ENCODE peak calls at places on chromosomes 1 and 21, in ten cellular contexts. T is HFF-Myc, V is AG09319, H is tibial artery, I is dorsolateral prefrontal cortex, S is OCI-LY7, D is upper lobe of right lung, Y is H9, Q is ovary, P is RWPE1. E is an unnamed sample.

GRCh38 chr21:17542371-17542992 is 29.6 kb downstream of the CXADR start:
- DNase-seq in Y (no peak), T (no peak), D (no peak), I (no peak), H (no peak), Q (no peak), P (no peak), V (no peak), S (no peak), E (no peak)

GRCh38 chr1:22177354-22178003 is 34.6 kb upstream of the WNT4 start:
- DNase-seq in V (no peak), I (no peak), P (peak), H (no peak), T (no peak), Y (no peak), S (no peak), D (no peak), Q (no peak), E (no peak)

GRCh38 chr1:92994105-92994712 is 32.9 kb upstream of the DIPK1A start:
- DNase-seq in V (peak), S (peak), H (peak), Y (peak), Q (peak), P (peak), D (no peak), T (peak), I (peak), E (peak)

GRCh38 chr1:26288311-26288941 is 8.5 kb downstream of the SH3BGRL3 start:
- DNase-seq in T (no peak), Y (no peak), P (no peak), Q (no peak), H (no peak), I (no peak), S (peak), V (no peak), D (no peak), E (no peak)

GRCh38 chr1:178738780-178739179 is 13.7 kb downstream of the RALGPS2 start:
- DNase-seq in P (no peak), T (no peak), Y (no peak), H (no peak), D (no peak), I (no peak), S (no peak), V (no peak), Q (no peak), E (no peak)

GRCh38 chr1:89042491-89042890 is 19.8 kb upstream of the GBP3 start:
- DNase-seq in S (no peak), H (no peak), I (no peak), V (no peak), Y (no peak), Q (no peak), P (no peak), D (no peak), T (no peak), E (no peak)

GRCh38 chr1:201947697-201948008 is 1.3 kb upstream of the LMOD1 start:
- DNase-seq in I (no peak), H (no peak), Q (no peak), Y (no peak), P (no peak), D (no peak), S (no peak), T (no peak), V (no peak), E (no peak)

GRCh38 chr1:230044729-230045128 is 22.3 kb upstream of the GALNT2 start:
- DNase-seq in T (no peak), Q (no peak), H (no peak), S (no peak), D (no peak), Y (no peak), I (no peak), P (no peak), V (no peak), E (no peak)

GRCh38 chr21:25759573-25759972 is 24.8 kb downstream of the GABPA start:
- DNase-seq in Q (no peak), H (no peak), P (no peak), Y (no peak), I (no peak), T (no peak), D (no peak), S (no peak), V (no peak), E (no peak)

GRCh38 chr1:241163363-241163762 is 193.6 kb downstream of the RGS7 start:
- DNase-seq in Y (peak), D (no peak), S (no peak), Q (no peak), P (no peak), I (no peak), V (no peak), H (no peak), T (no peak), E (no peak)

GRCh38 chr21:41933259-41934079 is 20.3 kb downstream of the C2CD2 start:
- DNase-seq in T (no peak), D (no peak), H (no peak), V (no peak), S (no peak), P (peak), I (no peak), Q (no peak), Y (no peak), E (no peak)

GRCh38 chr21:34670962-34671348 is 2.2 kb downstream of the CLIC6 start:
- DNase-seq in H (no peak), Q (no peak), T (no peak), D (no peak), P (no peak), I (no peak), V (no peak), S (no peak), Y (no peak), E (no peak)

GRCh38 chr1:246018146-246018545 is 488.9 kb downstream of the SMYD3 start:
- DNase-seq in S (no peak), T (no peak), D (no peak), V (no peak), Q (no peak), P (no peak), Y (no peak), I (no peak), H (no peak), E (no peak)

GRCh38 chr1:246008256-246008901 is 498.7 kb downstream of the SMYD3 start:
- DNase-seq in I (no peak), Y (no peak), T (no peak), D (no peak), S (no peak), H (no peak), Q (no peak), V (no peak), P (no peak), E (no peak)

DNA sequence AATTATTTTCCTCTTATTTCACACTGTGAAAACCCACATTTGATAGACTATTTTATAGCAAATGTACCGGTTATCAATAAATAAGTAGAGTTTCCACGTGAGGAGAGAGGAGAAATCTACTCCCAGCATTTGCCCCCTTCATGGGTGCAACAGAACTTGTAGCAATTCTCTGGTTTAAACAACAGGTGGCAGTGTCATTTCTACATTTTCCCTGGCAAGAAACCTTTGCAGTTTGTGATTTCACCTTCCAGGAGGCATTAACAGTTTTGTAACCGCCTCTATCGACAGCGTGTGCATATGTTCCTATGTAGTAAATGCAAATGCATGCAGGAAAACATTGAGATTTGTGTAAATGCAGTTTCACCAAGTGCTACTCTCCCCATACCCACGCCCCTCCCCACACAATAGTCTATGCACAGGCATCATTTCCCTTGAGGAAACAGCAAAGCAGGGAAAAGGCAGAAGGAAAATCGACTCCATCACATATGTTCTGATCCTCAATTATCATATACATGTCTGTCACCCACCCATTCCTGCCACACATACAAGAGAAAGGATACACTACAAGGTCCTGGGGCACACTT is 494.7 kb downstream of the SMYD3 start:
- DNase-seq in Q (no peak), T (no peak), D (no peak), H (no peak), S (peak), Y (peak), P (peak), I (no peak), V (no peak), E (no peak)
- TF ChIP-seq CTCF in Q (no peak), T (peak), D (peak), H (no peak), S (peak), Y (peak), P (no peak), I (peak), V (peak), E (peak)

GRCh38 chr1:70221241-70222077 is at the start of gene SRSF11:
- DNase-seq in V (peak), P (peak), Q (peak), D (peak), T (peak), S (peak), H (peak), I (peak), Y (peak), E (peak)
- TF ChIP-seq CTCF in V (peak), P (no peak), Q (no peak), D (no peak), T (no peak), S (peak), H (peak), I (no peak), Y (peak), E (no peak)

GRCh38 chr1:154961497-154962237 is at the start of gene PYGO2:
- DNase-seq in I (peak), S (peak), T (no peak), P (no peak), D (peak), H (peak), V (no peak), Y (peak), Q (peak), E (peak)
- TF ChIP-seq CTCF in I (no peak), S (peak), T (peak), P (peak), D (peak), H (peak), V (no peak), Y (peak), Q (peak), E (peak)

GRCh38 chr21:28742527-28742926 is 250.2 kb downstream of the LTN1 start:
- DNase-seq in Y (no peak), V (no peak), D (no peak), I (no peak), H (no peak), T (no peak), P (peak), S (no peak), Q (no peak), E (no peak)
- TF ChIP-seq CTCF in Y (peak), V (peak), D (peak), I (peak), H (no peak), T (peak), P (peak), S (peak), Q (no peak), E (no peak)

DNA sequence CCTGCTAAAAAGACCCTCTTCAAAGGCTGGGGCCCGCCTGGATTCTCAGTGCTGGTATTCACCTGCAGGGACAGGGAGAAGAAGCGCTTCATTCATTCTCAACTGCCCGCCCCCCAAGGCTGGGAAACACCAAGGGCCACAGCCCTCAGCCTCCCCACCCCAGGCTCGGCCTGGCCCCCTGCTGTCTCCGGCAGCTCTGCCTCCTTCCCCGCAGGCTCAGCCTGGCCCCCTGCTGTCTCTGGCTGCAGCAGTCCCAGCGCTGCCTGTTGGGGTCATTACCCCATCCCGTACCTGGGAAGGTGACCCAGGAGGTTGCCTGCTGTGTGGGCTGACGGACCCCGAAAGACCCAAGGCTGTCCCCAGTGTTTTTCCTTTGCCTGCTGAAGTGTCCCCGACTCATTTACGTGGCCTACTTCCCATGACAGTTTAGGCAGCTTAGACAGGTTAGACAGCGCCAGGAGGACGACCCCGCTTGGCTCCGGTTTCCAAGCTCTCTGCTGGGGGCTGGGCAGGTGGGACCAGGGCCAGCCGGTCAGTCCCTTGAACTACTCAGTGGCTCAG is 22.9 kb upstream of the CLSTN1 start:
- DNase-seq in H (no peak), V (no peak), P (no peak), D (no peak), T (no peak), I (no peak), Q (no peak), Y (peak), S (no peak), E (no peak)
- TF ChIP-seq CTCF in H (no peak), V (no peak), P (no peak), D (no peak), T (no peak), I (no peak), Q (no peak), Y (no peak), S (no peak), E (no peak)

GRCh38 chr1:205978676-205979075 is 24.5 kb downstream of the RAB7B start:
- DNase-seq in T (no peak), Q (no peak), S (no peak), V (no peak), P (no peak), I (no peak), H (no peak), D (peak), Y (no peak), E (no peak)

GRCh38 chr1:205975387-205975998 is 27.7 kb downstream of the RAB7B start:
- DNase-seq in Y (no peak), D (peak), H (no peak), V (no peak), I (no peak), S (no peak), P (no peak), T (no peak), Q (no peak), E (no peak)

GRCh38 chr1:205976036-205976435 is 27.2 kb downstream of the RAB7B start:
- DNase-seq in D (no peak), I (no peak), Y (no peak), Q (no peak), V (no peak), T (no peak), H (no peak), S (no peak), P (no peak), E (no peak)

GRCh38 chr1:205977348-205978014 is 25.7 kb downstream of the RAB7B start:
- DNase-seq in V (peak), I (peak), Q (peak), T (peak), P (peak), S (peak), Y (peak), H (peak), D (peak), E (peak)

DNA sequence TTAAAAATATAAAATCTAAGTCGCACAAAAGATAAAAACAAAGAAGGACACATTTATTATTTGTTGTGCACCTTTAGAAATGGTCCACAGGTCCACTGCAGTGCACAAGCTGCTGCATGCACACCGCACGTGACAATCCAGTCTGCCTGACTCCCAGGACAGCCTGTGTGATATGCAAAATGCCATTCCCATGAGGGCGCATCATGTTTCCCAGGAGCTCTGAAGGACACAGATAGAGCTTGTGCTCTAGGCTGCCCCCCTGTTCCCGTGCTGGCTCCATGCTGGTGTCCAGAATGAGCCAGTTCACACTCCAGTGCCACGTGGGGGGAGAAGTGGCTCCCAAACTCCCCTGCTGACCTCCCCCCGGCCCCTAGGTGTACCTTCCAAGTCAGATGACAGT is 26.5 kb downstream of the RAB7B start:
- DNase-seq in V (no peak), T (no peak), S (no peak), H (no peak), Q (no peak), D (peak), P (peak), Y (peak), I (no peak), E (no peak)
- TF ChIP-seq CTCF in V (peak), T (no peak), S (no peak), H (no peak), Q (no peak), D (no peak), P (no peak), Y (no peak), I (no peak), E (no peak)

GRCh38 chr1:193408782-193409293 is 222.4 kb upstream of the B3GALT2 start:
- DNase-seq in S (no peak), V (no peak), T (peak), Q (peak), D (peak), I (no peak), Y (no peak), P (no peak), H (peak), E (peak)
- TF ChIP-seq CTCF in S (no peak), V (no peak), T (no peak), Q (no peak), D (no peak), I (no peak), Y (no peak), P (no peak), H (no peak), E (no peak)

DNA sequence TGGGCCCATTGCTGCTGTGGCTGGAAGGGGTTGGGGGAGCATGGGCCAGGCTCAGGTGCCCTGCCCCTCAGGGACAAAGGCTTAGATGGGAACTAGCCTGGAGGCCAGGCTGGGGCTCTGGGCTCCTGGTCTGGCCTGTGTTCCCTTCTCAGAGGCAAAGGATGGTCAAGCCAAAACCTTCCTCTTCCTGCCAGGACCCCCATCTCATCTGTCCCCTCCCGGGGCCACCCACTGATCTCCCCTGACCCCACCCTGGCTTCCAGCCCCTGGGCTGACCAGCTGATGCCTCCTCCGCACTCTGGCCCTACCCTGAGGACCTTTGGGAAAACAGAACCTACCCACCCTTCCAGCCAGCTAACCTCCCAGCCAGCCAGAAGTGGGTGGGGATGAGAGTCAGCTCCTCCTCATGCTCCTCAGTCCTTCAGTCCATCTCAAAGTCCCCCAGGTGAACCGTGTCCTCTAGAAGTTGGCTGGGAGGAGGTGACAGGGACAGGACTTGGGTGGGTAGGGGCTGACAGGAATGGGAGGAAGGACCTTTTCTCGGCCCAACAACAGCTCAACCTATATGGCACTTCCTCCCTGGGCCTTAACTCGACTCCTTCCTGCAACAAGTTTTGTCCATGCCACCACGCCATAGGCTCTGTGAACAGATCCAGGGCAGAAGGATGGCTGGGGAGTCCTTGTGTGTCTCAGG is 7.5 kb downstream of the PEAR1 start:
- DNase-seq in T (no peak), D (no peak), Q (no peak), Y (no peak), P (no peak), I (no peak), S (no peak), V (no peak), H (no peak), E (no peak)
- TF ChIP-seq CTCF in T (no peak), D (no peak), Q (no peak), Y (no peak), P (no peak), I (no peak), S (no peak), V (no peak), H (no peak), E (no peak)

GRCh38 chr1:87333692-87334347 is 5.1 kb downstream of the LMO4 start:
- DNase-seq in Q (no peak), H (no peak), D (no peak), V (no peak), Y (no peak), S (no peak), P (no peak), T (no peak), I (no peak), E (no peak)

GRCh38 chr1:87337606-87338005 is 8.9 kb downstream of the LMO4 start:
- DNase-seq in P (no peak), D (no peak), H (no peak), I (no peak), Q (no peak), V (no peak), T (no peak), Y (no peak), S (no peak), E (no peak)

GRCh38 chr1:87336623-87337067 is 8.0 kb downstream of the LMO4 start:
- DNase-seq in H (no peak), V (no peak), T (no peak), Y (no peak), Q (no peak), I (no peak), P (no peak), D (no peak), S (no peak), E (no peak)

GRCh38 chr1:87334351-87335174 is 5.9 kb downstream of the LMO4 start:
- DNase-seq in I (no peak), Y (peak), H (no peak), S (peak), T (no peak), Q (no peak), D (peak), V (no peak), P (peak), E (peak)

GRCh38 chr1:87335175-87335992 is 6.7 kb downstream of the LMO4 start:
- DNase-seq in P (peak), Y (peak), Q (peak), I (no peak), V (no peak), S (peak), D (peak), T (no peak), H (peak), E (no peak)
- TF ChIP-seq CTCF in P (peak), Y (no peak), Q (no peak), I (no peak), V (no peak), S (peak), D (peak), T (no peak), H (no peak), E (peak)

GRCh38 chr1:237799762-237800474 is 90.8 kb downstream of the ZP4 start:
- DNase-seq in D (no peak), H (no peak), V (no peak), T (no peak), P (peak), Q (no peak), I (peak), Y (peak), S (peak), E (no peak)
- TF ChIP-seq CTCF in D (no peak), H (no peak), V (no peak), T (no peak), P (peak), Q (no peak), I (no peak), Y (peak), S (peak), E (no peak)